ENCODE peak calls at places on chromosomes 7 and 10, in seven cellular contexts. One of them, this sample, is unnamed.
A peak's percentile ranks its signal among the peaks of the same experiment; 100 is the strongest.

GRCh38 chr7:23044581-23044980 is 30.7 kb upstream of the HYCC1 start:
- DNase-seq in GM12892: no peak
- DNase-seq in GM12878: no peak
- DNase-seq in SK-N-SH: no peak
- DNase-seq in H1: no peak
- DNase-seq in K562: no peak
- DNase-seq in HepG2: no peak
- DNase-seq in this sample: no peak

GRCh38 chr7:115300228-115300870 is 378.5 kb downstream of the MDFIC start:
- DNase-seq in GM12892: no peak
- DNase-seq in GM12878: no peak
- DNase-seq in H1: no peak
- DNase-seq in HepG2: no peak
- DNase-seq in SK-N-SH: no peak
- DNase-seq in K562: no peak
- DNase-seq in this sample: no peak

GRCh38 chr10:29277296-29277695 is 11.6 kb upstream of the LYZL1 start:
- DNase-seq in K562: no peak
- DNase-seq in GM12892: no peak
- DNase-seq in H1: no peak
- DNase-seq in HepG2: no peak
- DNase-seq in GM12878: no peak
- DNase-seq in SK-N-SH: peak; percentile 22
- DNase-seq in this sample: no peak

GRCh38 chr10:10320981-10321380 is 696.7 kb upstream of the CELF2 start:
- DNase-seq in GM12892: no peak
- DNase-seq in K562: no peak
- DNase-seq in HepG2: no peak
- DNase-seq in GM12878: no peak
- DNase-seq in SK-N-SH: no peak
- DNase-seq in H1: no peak
- DNase-seq in this sample: no peak

GRCh38 chr10:78977761-78978305 is 90.9 kb upstream of the ZMIZ1 start:
- DNase-seq in SK-N-SH: no peak
- DNase-seq in GM12878: no peak
- DNase-seq in GM12892: no peak
- DNase-seq in HepG2: peak; percentile 89
- DNase-seq in H1: no peak
- DNase-seq in K562: no peak
- DNase-seq in this sample: no peak

GRCh38 chr10:5369362-5370158 is 4.8 kb downstream of the UCN3 start:
- DNase-seq in H1: no peak
- DNase-seq in GM12892: no peak
- DNase-seq in HepG2: no peak
- DNase-seq in GM12878: no peak
- DNase-seq in K562: no peak
- DNase-seq in SK-N-SH: no peak
- DNase-seq in this sample: no peak

GRCh38 chr7:43076189-43076605 is 36.2 kb upstream of the HECW1 start:
- DNase-seq in GM12892: no peak
- DNase-seq in HepG2: no peak
- DNase-seq in GM12878: peak; percentile 88
- DNase-seq in SK-N-SH: no peak
- DNase-seq in H1: no peak
- DNase-seq in K562: no peak
- DNase-seq in this sample: no peak

GRCh38 chr10:3566627-3567026 is 218.4 kb downstream of the KLF6 start:
- DNase-seq in H1: no peak
- DNase-seq in GM12892: no peak
- DNase-seq in GM12878: no peak
- DNase-seq in SK-N-SH: no peak
- DNase-seq in HepG2: no peak
- DNase-seq in K562: no peak
- DNase-seq in this sample: no peak

GRCh38 chr7:81457858-81458522 is 311.9 kb downstream of the HGF start:
- DNase-seq in K562: no peak
- DNase-seq in GM12878: no peak
- DNase-seq in H1: no peak
- DNase-seq in SK-N-SH: no peak
- DNase-seq in GM12892: no peak
- DNase-seq in HepG2: no peak
- DNase-seq in this sample: no peak

GRCh38 chr7:49166441-49166840 is 242.1 kb downstream of the CDC14C start:
- DNase-seq in GM12892: no peak
- DNase-seq in HepG2: no peak
- DNase-seq in GM12878: no peak
- DNase-seq in K562: no peak
- DNase-seq in H1: peak; percentile 47
- DNase-seq in SK-N-SH: peak; percentile 1
- DNase-seq in this sample: no peak

GRCh38 chr10:75556320-75556719 is 124.9 kb downstream of the LRMDA start:
- DNase-seq in GM12892: no peak
- DNase-seq in H1: no peak
- DNase-seq in K562: no peak
- DNase-seq in HepG2: no peak
- DNase-seq in SK-N-SH: no peak
- DNase-seq in GM12878: no peak
- DNase-seq in this sample: no peak

GRCh38 chr7:1536105-1536767 is 5.7 kb downstream of the MAFK start:
- DNase-seq in H1: no peak
- DNase-seq in GM12892: no peak
- DNase-seq in HepG2: no peak
- DNase-seq in SK-N-SH: no peak
- DNase-seq in GM12878: no peak
- DNase-seq in K562: no peak
- DNase-seq in this sample: no peak

GRCh38 chr7:28409716-28410627 is 2.3 kb upstream of the CREB5 start:
- DNase-seq in SK-N-SH: peak; percentile 76
- DNase-seq in K562: no peak
- DNase-seq in GM12892: no peak
- DNase-seq in GM12878: no peak
- DNase-seq in HepG2: no peak
- DNase-seq in H1: peak; percentile 69
- DNase-seq in this sample: peak; percentile 1

GRCh38 chr10:127267442-127267841 is 71.1 kb upstream of the INSYN2A start:
- DNase-seq in K562: no peak
- DNase-seq in SK-N-SH: no peak
- DNase-seq in H1: no peak
- DNase-seq in GM12878: no peak
- DNase-seq in GM12892: no peak
- DNase-seq in HepG2: no peak
- DNase-seq in this sample: no peak

GRCh38 chr7:94087664-94088352 is 83.7 kb upstream of the BET1 start:
- DNase-seq in HepG2: peak; percentile 48
- DNase-seq in GM12892: peak; percentile 26
- DNase-seq in K562: peak; percentile 51
- DNase-seq in GM12878: peak; percentile 66
- DNase-seq in SK-N-SH: peak; percentile 66
- DNase-seq in H1: peak; percentile 54
- DNase-seq in this sample: peak; percentile 26

GRCh38 chr7:40978047-40978446 is 724.8 kb downstream of the INHBA start:
- DNase-seq in H1: no peak
- DNase-seq in GM12892: no peak
- DNase-seq in K562: no peak
- DNase-seq in GM12878: no peak
- DNase-seq in SK-N-SH: no peak
- DNase-seq in HepG2: no peak
- DNase-seq in this sample: no peak

GRCh38 chr7:32119790-32120196 is 49.6 kb upstream of the PDE1C start:
- DNase-seq in H1: peak; percentile 43
- DNase-seq in GM12892: no peak
- DNase-seq in SK-N-SH: no peak
- DNase-seq in HepG2: no peak
- DNase-seq in K562: no peak
- DNase-seq in GM12878: no peak
- DNase-seq in this sample: no peak

GRCh38 chr10:22588462-22588861 is 125.9 kb downstream of the PIP4K2A start:
- DNase-seq in GM12878: no peak
- DNase-seq in SK-N-SH: no peak
- DNase-seq in HepG2: no peak
- DNase-seq in GM12892: no peak
- DNase-seq in K562: no peak
- DNase-seq in H1: no peak
- DNase-seq in this sample: no peak

GRCh38 chr10:99888623-99889022 is 106.2 kb downstream of the ABCC2 start:
- DNase-seq in GM12878: no peak
- DNase-seq in HepG2: no peak
- DNase-seq in K562: no peak
- DNase-seq in SK-N-SH: no peak
- DNase-seq in GM12892: no peak
- DNase-seq in H1: no peak
- DNase-seq in this sample: no peak

GRCh38 chr7:27172823-27173411 is 1.2 kb downstream of the HOXA10 start:
- DNase-seq in K562: no peak
- DNase-seq in SK-N-SH: peak; percentile 66
- DNase-seq in GM12878: no peak
- DNase-seq in HepG2: no peak
- DNase-seq in H1: peak; percentile 61
- DNase-seq in GM12892: no peak
- DNase-seq in this sample: no peak

GRCh38 chr10:92914478-92915066 is 66.3 kb downstream of the EXOC6 start:
- DNase-seq in K562: peak; percentile 44
- DNase-seq in SK-N-SH: peak; percentile 41
- DNase-seq in GM12892: peak; percentile 3
- DNase-seq in H1: peak; percentile 73
- DNase-seq in HepG2: peak; percentile 68
- DNase-seq in GM12878: no peak
- DNase-seq in this sample: peak; percentile 3
- TF ChIP-seq TAF1 in K562: no peak
- TF ChIP-seq TAF1 in SK-N-SH: no peak
- TF ChIP-seq TAF1 in GM12892: no peak
- TF ChIP-seq TAF1 in H1: no peak
- TF ChIP-seq TAF1 in HepG2: no peak
- TF ChIP-seq TAF1 in GM12878: no peak
- TF ChIP-seq TAF1 in this sample: no peak

GRCh38 chr7:157497744-157498541 is 161.1 kb downstream of the DNAJB6 start:
- DNase-seq in GM12878: no peak
- DNase-seq in H1: peak; percentile 14
- DNase-seq in K562: no peak
- DNase-seq in SK-N-SH: no peak
- DNase-seq in HepG2: no peak
- DNase-seq in GM12892: no peak
- DNase-seq in this sample: no peak

GRCh38 chr7:157499835-157500153 is 163.0 kb downstream of the DNAJB6 start:
- DNase-seq in K562: no peak
- DNase-seq in GM12878: no peak
- DNase-seq in HepG2: no peak
- DNase-seq in SK-N-SH: no peak
- DNase-seq in GM12892: no peak
- DNase-seq in H1: peak; percentile 35
- DNase-seq in this sample: no peak

GRCh38 chr7:157499121-157499834 is 162.5 kb downstream of the DNAJB6 start:
- DNase-seq in GM12892: no peak
- DNase-seq in H1: peak; percentile 41
- DNase-seq in SK-N-SH: no peak
- DNase-seq in GM12878: no peak
- DNase-seq in HepG2: no peak
- DNase-seq in K562: no peak
- DNase-seq in this sample: no peak

GRCh38 chr7:157497367-157497743 is 160.6 kb downstream of the DNAJB6 start:
- DNase-seq in GM12878: no peak
- DNase-seq in GM12892: no peak
- DNase-seq in H1: no peak
- DNase-seq in K562: no peak
- DNase-seq in SK-N-SH: no peak
- DNase-seq in HepG2: no peak
- DNase-seq in this sample: no peak

GRCh38 chr7:157498690-157499089 is 161.9 kb downstream of the DNAJB6 start:
- DNase-seq in HepG2: no peak
- DNase-seq in H1: peak; percentile 34
- DNase-seq in GM12878: no peak
- DNase-seq in SK-N-SH: no peak
- DNase-seq in GM12892: no peak
- DNase-seq in K562: no peak
- DNase-seq in this sample: no peak
- TF ChIP-seq TAF1 in HepG2: no peak
- TF ChIP-seq TAF1 in H1: no peak
- TF ChIP-seq TAF1 in GM12878: no peak
- TF ChIP-seq TAF1 in SK-N-SH: no peak
- TF ChIP-seq TAF1 in GM12892: no peak
- TF ChIP-seq TAF1 in K562: no peak
- TF ChIP-seq TAF1 in this sample: no peak

DNA sequence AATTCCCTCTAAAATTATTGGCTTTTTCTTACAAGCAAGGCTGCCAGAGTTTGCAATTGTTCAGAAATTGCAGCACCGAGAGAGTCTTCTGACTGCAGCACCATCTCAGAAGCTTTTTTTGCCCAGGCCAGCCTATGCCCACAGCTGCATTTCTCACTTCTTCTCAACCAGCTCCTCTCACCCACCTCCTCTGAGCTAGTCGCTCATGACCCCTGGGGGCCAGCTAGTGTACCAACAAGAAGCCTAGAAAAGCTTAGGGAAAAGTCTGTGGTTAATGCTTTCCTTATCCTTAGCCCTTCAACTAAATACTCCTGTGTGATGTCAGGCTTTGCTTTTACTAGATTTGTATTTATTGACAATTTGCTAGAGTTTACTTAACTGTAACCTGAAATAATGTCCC is 264.9 kb downstream of the HTR7 start:
- DNase-seq in HepG2: peak; percentile 42
- DNase-seq in K562: no peak
- DNase-seq in GM12878: peak; percentile 8
- DNase-seq in GM12892: no peak
- DNase-seq in H1: peak; percentile 59
- DNase-seq in SK-N-SH: peak; percentile 9
- DNase-seq in this sample: peak; percentile 6
- TF ChIP-seq TAF1 in HepG2: no peak
- TF ChIP-seq TAF1 in K562: no peak
- TF ChIP-seq TAF1 in GM12878: no peak
- TF ChIP-seq TAF1 in GM12892: no peak
- TF ChIP-seq TAF1 in H1: no peak
- TF ChIP-seq TAF1 in SK-N-SH: no peak
- TF ChIP-seq TAF1 in this sample: no peak

GRCh38 chr10:130938051-130938450 is 373.5 kb downstream of the TCERG1L start:
- DNase-seq in SK-N-SH: no peak
- DNase-seq in GM12892: no peak
- DNase-seq in H1: no peak
- DNase-seq in HepG2: no peak
- DNase-seq in K562: no peak
- DNase-seq in GM12878: no peak
- DNase-seq in this sample: no peak

GRCh38 chr10:130935897-130936550 is 375.5 kb downstream of the TCERG1L start:
- DNase-seq in GM12892: no peak
- DNase-seq in K562: no peak
- DNase-seq in GM12878: no peak
- DNase-seq in H1: no peak
- DNase-seq in HepG2: no peak
- DNase-seq in SK-N-SH: no peak
- DNase-seq in this sample: no peak

GRCh38 chr10:130936844-130937243 is 374.7 kb downstream of the TCERG1L start:
- DNase-seq in GM12892: no peak
- DNase-seq in HepG2: no peak
- DNase-seq in GM12878: no peak
- DNase-seq in SK-N-SH: no peak
- DNase-seq in K562: no peak
- DNase-seq in H1: no peak
- DNase-seq in this sample: no peak

DNA sequence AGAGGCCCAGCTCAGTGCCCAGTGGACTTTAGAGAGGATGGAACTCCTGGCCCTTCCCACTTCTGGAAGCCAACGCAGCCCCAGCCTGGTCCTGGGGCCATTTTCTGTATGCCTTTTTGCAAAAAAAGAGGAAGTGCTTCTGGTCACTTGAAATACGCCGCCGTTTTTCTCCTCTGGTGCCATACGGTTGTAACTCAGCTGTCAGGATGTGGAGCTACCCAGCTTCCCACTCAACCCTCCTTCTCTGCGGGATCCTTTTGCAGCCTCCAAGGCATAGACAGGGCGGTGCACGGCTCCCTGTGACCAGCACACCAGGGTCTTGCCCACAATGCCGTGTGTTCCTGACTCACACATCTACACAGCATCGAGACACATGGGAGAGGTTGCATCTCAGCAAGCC is 369.6 kb downstream of the TCERG1L start:
- DNase-seq in GM12878: no peak
- DNase-seq in H1: no peak
- DNase-seq in K562: no peak
- DNase-seq in HepG2: no peak
- DNase-seq in SK-N-SH: no peak
- DNase-seq in GM12892: no peak
- DNase-seq in this sample: no peak
- TF ChIP-seq TAF1 in GM12878: no peak
- TF ChIP-seq TAF1 in H1: no peak
- TF ChIP-seq TAF1 in K562: no peak
- TF ChIP-seq TAF1 in HepG2: no peak
- TF ChIP-seq TAF1 in SK-N-SH: no peak
- TF ChIP-seq TAF1 in GM12892: no peak
- TF ChIP-seq TAF1 in this sample: no peak

This sample was measured in GM12891.